ENCODE peak calls at places on chromosomes 7 and 10, in ten cellular contexts. H is A549, X is lower lobe of right lung, P is brain microvascular endothelial cell, W is PC-9, E is pancreas, M is OCI-LY7, F is choroid plexus epithelial cell, T is lung, I is kidney. V is an unnamed sample.

GRCh38 chr7:102291056-102291915 is 4.6 kb downstream of the SH2B2 start:
- DNase-seq in H (no peak), X (no peak), P (no peak), W (no peak), E (no peak), M (peak; percentile 77), F (no peak), T (no peak), I (no peak), V (peak; percentile 90)

GRCh38 chr10:131418686-131419085 is 107.2 kb upstream of the TCERG1L start:
- DNase-seq in H (no peak), X (no peak), P (no peak), W (no peak), E (no peak), M (no peak), F (no peak), T (no peak), I (no peak), V (no peak)

GRCh38 chr10:119370046-119370770 is 162.8 kb downstream of the GRK5 start:
- DNase-seq in H (no peak), X (no peak), P (peak; percentile 85), W (no peak), E (no peak), M (no peak), F (peak; percentile 84), T (no peak), I (no peak), V (no peak)

GRCh38 chr10:130498042-130498441 is 361.9 kb downstream of the GLRX3 start:
- DNase-seq in H (no peak), X (no peak), P (no peak), W (no peak), E (no peak), M (no peak), F (no peak), T (no peak), I (no peak), V (no peak)

GRCh38 chr10:74976565-74976964 is 134.9 kb upstream of the SAMD8 start:
- DNase-seq in H (no peak), X (no peak), P (no peak), W (no peak), E (no peak), M (peak; percentile 6), F (no peak), T (no peak), I (no peak), V (peak; percentile 68)

GRCh38 chr7:7861211-7861633 is 107.4 kb upstream of the GLCCI1 start:
- DNase-seq in H (peak; percentile 2), X (no peak), P (peak; percentile 51), W (peak; percentile 35), E (peak; percentile 38), M (no peak), F (peak; percentile 82), T (no peak), I (no peak), V (no peak)

GRCh38 chr10:44811072-44811471 is 100.1 kb upstream of the TMEM72 start:
- DNase-seq in H (no peak), X (no peak), P (peak; percentile 18), W (no peak), E (peak; percentile 30), M (no peak), F (peak; percentile 44), T (no peak), I (no peak), V (no peak)

GRCh38 chr10:101759354-101760247 is 16.3 kb downstream of the FGF8 start:
- DNase-seq in H (no peak), X (no peak), P (no peak), W (no peak), E (no peak), M (no peak), F (no peak), T (no peak), I (no peak), V (no peak)

GRCh38 chr10:91525939-91526712 is 106.7 kb downstream of the PPP1R3C start:
- DNase-seq in H (no peak), X (no peak), P (no peak), W (no peak), E (peak; percentile 25), M (no peak), F (no peak), T (no peak), I (peak; percentile 75), V (no peak)

GRCh38 chr10:69780070-69780469 is 21.6 kb upstream of the COL13A1 start:
- DNase-seq in H (no peak), X (peak; percentile 53), P (no peak), W (no peak), E (no peak), M (no peak), F (no peak), T (no peak), I (no peak), V (no peak)

GRCh38 chr7:63041786-63042185 is 956.9 kb upstream of the ZNF722 start:
- DNase-seq in H (no peak), X (no peak), P (no peak), W (no peak), E (no peak), M (no peak), F (no peak), T (no peak), I (no peak), V (no peak)

GRCh38 chr10:118977864-118978263 is 51.6 kb upstream of the NANOS1 start:
- DNase-seq in H (no peak), X (no peak), P (no peak), W (no peak), E (no peak), M (no peak), F (no peak), T (no peak), I (no peak), V (no peak)

GRCh38 chr7:43490016-43490415 is 92.9 kb upstream of the STK17A start:
- DNase-seq in H (no peak), X (no peak), P (no peak), W (no peak), E (no peak), M (no peak), F (no peak), T (no peak), I (no peak), V (no peak)

GRCh38 chr7:140238778-140239652 is 62.2 kb upstream of the KDM7A start:
- DNase-seq in H (no peak), X (no peak), P (no peak), W (no peak), E (peak; percentile 31), M (no peak), F (no peak), T (no peak), I (peak; percentile 76), V (no peak)

GRCh38 chr7:116216956-116217570 is 6.7 kb downstream of the TES start:
- DNase-seq in H (no peak), X (no peak), P (no peak), W (no peak), E (no peak), M (no peak), F (peak; percentile 70), T (no peak), I (no peak), V (no peak)
- TF ChIP-seq CTCF in H (no peak), X (no peak), P (no peak), W (no peak), E (no peak), M (no peak), F (no peak), T (no peak), I (no peak), V (no peak)

GRCh38 chr10:124448696-124449169 is 1.1 kb downstream of the NKX1-2 start:
- DNase-seq in H (no peak), X (no peak), P (no peak), W (no peak), E (no peak), M (no peak), F (no peak), T (no peak), I (no peak), V (no peak)
- H3K4me3 ChIP-seq in H (peak overlapping the region; percentile 50), X (no peak overlapping the region), P (no peak overlapping the region), W (peak overlapping the region; percentile 59), E (no peak overlapping the region), M (no peak overlapping the region), F (no peak overlapping the region), T (no peak overlapping the region), I (no peak overlapping the region), V (no peak overlapping the region)

GRCh38 chr7:1144269-1144771 is 15.7 kb downstream of the ZFAND2A start:
- DNase-seq in H (no peak), X (peak; percentile 49), P (peak; percentile 29), W (no peak), E (peak; percentile 58), M (peak; percentile 53), F (peak; percentile 54), T (no peak), I (peak; percentile 68), V (peak; percentile 56)
- TF ChIP-seq CTCF in H (no peak), X (peak; percentile 17), P (peak; percentile 44), W (no peak), E (peak; percentile 8), M (peak; percentile 73), F (peak; percentile 35), T (peak; percentile 14), I (no peak), V (peak; percentile 45)

GRCh38 chr10:73627300-73627699 is 14.0 kb downstream of the MYOZ1 start:
- DNase-seq in H (no peak), X (no peak), P (no peak), W (no peak), E (no peak), M (no peak), F (no peak), T (no peak), I (no peak), V (no peak)
- H3K4me3 ChIP-seq in H (no peak overlapping the region), X (no peak overlapping the region), P (no peak overlapping the region), W (peak overlapping the region; percentile 80), E (no peak overlapping the region), M (peak overlapping the region; percentile 76), F (no peak overlapping the region), T (no peak overlapping the region), I (no peak overlapping the region), V (no peak overlapping the region)

GRCh38 chr7:40847921-40848320 is 713.1 kb downstream of the SUGCT start:
- DNase-seq in H (no peak), X (no peak), P (no peak), W (no peak), E (no peak), M (no peak), F (no peak), T (no peak), I (no peak), V (no peak)
- TF ChIP-seq CTCF in H (no peak), X (no peak), P (no peak), W (no peak), E (no peak), M (no peak), F (no peak), T (no peak), I (no peak), V (no peak)

DNA sequence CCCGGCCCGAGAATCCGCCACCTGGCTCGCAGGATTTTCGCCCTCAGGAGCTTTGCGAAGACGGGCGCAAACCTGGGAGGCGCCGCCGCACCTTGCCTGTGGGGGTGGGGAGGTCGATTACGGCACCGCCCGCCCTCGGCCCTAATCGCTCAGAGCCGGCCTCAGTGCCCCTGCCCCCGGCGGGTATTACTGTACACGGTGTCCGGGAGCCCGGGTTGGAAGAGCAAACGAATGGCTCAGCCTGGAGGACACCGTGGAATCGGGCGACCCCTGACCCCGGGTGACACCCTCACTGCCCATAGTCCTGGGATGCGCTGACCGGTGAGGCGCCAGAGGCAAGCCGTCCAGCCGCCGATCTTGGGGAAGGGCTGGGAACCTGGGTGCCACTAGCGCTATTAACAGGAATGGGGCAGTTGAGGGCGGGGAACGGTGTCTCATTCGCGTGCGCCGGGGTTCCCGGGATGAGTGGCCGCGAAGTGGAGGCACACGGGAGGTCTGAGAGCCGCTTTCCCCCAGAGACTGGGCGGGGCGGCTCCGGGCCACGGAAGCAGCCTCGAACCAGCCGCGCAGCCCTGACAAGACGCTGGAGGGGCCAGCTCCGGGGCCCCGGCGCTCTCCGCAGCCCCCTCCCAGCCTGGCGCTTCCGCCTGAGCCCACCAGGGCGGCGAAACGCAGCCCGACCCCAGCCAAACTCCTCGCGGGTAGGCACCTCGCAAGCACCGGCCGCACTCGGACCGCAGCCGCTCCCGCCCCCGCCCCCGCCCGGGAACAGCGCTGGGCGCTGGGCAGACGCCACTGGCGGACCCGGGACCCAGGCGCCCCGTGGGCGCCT is 167.5 kb downstream of the NRF1 start:
- DNase-seq in H (peak; percentile 58), X (no peak), P (no peak), W (peak; percentile 48), E (peak; percentile 35), M (no peak), F (no peak), T (no peak), I (no peak), V (no peak)
- H3K4me3 ChIP-seq in H (peak overlapping the region; percentile 69), X (peak overlapping the region; percentile 58), P (no peak overlapping the region), W (peak overlapping the region; percentile 85), E (peak overlapping the region; percentile 82), M (peak overlapping the region; percentile 69), F (no peak overlapping the region), T (peak overlapping the region; percentile 33), I (peak overlapping the region; percentile 37), V (peak overlapping the region; percentile 62)

V was measured in GM12865.